ENCODE peak calls at places on chromosomes 3 and 15, in ten cellular contexts. M is heart right ventricle, F is glutamatergic neuron, K is BJ, I is neural progenitor cell, S is fibroblast of lung, G is epithelial cell of esophagus, Y is progenitor cell of endocrine pancreas, E is K562, U is uterus. Q is an unnamed sample.

GRCh38 chr3:114299421-114299820 is 5.6 kb downstream of the TIGIT start:
- DNase-seq in M (no peak), F (peak), K (no peak), I (peak), S (no peak), G (peak), Y (no peak), E (peak), U (no peak), Q (no peak)

GRCh38 chr3:16357698-16358097 is 92.7 kb downstream of the OXNAD1 start:
- DNase-seq in M (peak), F (no peak), K (no peak), I (peak), S (peak), G (no peak), Y (no peak), E (no peak), U (no peak), Q (no peak)

GRCh38 chr3:100912571-100912970 is 80.7 kb downstream of the ABI3BP start:
- DNase-seq in M (no peak), F (no peak), K (no peak), I (no peak), S (no peak), G (no peak), Y (no peak), E (no peak), U (no peak), Q (no peak)

GRCh38 chr3:57942872-57943283 is 65.3 kb upstream of the FLNB start:
- DNase-seq in M (peak), F (no peak), K (peak), I (no peak), S (no peak), G (peak), Y (no peak), E (no peak), U (no peak), Q (no peak)

GRCh38 chr3:101851833-101852232 is 2.5 kb downstream of the NFKBIZ start:
- DNase-seq in M (no peak), F (no peak), K (no peak), I (no peak), S (no peak), G (no peak), Y (no peak), E (no peak), U (no peak), Q (no peak)

GRCh38 chr15:77510066-77511044 is 89.7 kb downstream of the HMG20A start:
- DNase-seq in M (no peak), F (no peak), K (no peak), I (no peak), S (no peak), G (no peak), Y (no peak), E (no peak), U (no peak), Q (no peak)

GRCh38 chr15:91142097-91142744 is 42.2 kb downstream of the SV2B start:
- DNase-seq in M (no peak), F (no peak), K (no peak), I (peak), S (no peak), G (peak), Y (no peak), E (peak), U (no peak), Q (no peak)

GRCh38 chr15:69093127-69093526 is 67.3 kb upstream of the GLCE start:
- DNase-seq in M (peak), F (no peak), K (no peak), I (no peak), S (peak), G (no peak), Y (no peak), E (peak), U (no peak), Q (no peak)

GRCh38 chr3:106587581-106587980 is 718.8 kb upstream of the CBLB start:
- DNase-seq in M (no peak), F (no peak), K (no peak), I (no peak), S (no peak), G (peak), Y (no peak), E (no peak), U (no peak), Q (no peak)

GRCh38 chr15:86139828-86140227 is 60.2 kb downstream of the AGBL1 start:
- DNase-seq in M (no peak), F (peak), K (no peak), I (peak), S (no peak), G (no peak), Y (peak), E (peak), U (no peak), Q (no peak)

GRCh38 chr3:196868297-196868661 is 559 bp downstream of the SENP5 start:
- DNase-seq in M (peak), F (peak), K (no peak), I (peak), S (peak), G (peak), Y (peak), E (peak), U (no peak), Q (no peak)

GRCh38 chr3:100068758-100069345 is 45.4 kb downstream of the FILIP1L start:
- DNase-seq in M (peak), F (peak), K (no peak), I (peak), S (peak), G (peak), Y (peak), E (peak), U (peak), Q (peak)

GRCh38 chr3:18389108-18389733 is 35.9 kb downstream of the SATB1 start:
- DNase-seq in M (no peak), F (no peak), K (no peak), I (peak), S (no peak), G (peak), Y (no peak), E (peak), U (no peak), Q (no peak)

GRCh38 chr3:98567646-98568280 is 25.6 kb downstream of the CPOX start:
- DNase-seq in M (no peak), F (no peak), K (no peak), I (no peak), S (no peak), G (no peak), Y (no peak), E (no peak), U (no peak), Q (no peak)

GRCh38 chr15:55770261-55770660 is 27.3 kb upstream of the PRTG start:
- DNase-seq in M (no peak), F (no peak), K (peak), I (no peak), S (no peak), G (no peak), Y (no peak), E (no peak), U (no peak), Q (no peak)

GRCh38 chr15:93865610-93866009 is 365.8 kb upstream of the MCTP2 start:
- DNase-seq in M (peak), F (no peak), K (no peak), I (no peak), S (no peak), G (peak), Y (no peak), E (no peak), U (no peak), Q (no peak)

GRCh38 chr15:52281085-52282035 is 14.2 kb downstream of the MYO5C start:
- DNase-seq in M (no peak), F (no peak), K (no peak), I (no peak), S (no peak), G (no peak), Y (no peak), E (no peak), U (no peak), Q (no peak)

GRCh38 chr3:851098-851790 is 241.6 kb upstream of the CNTN6 start:
- DNase-seq in M (no peak), F (no peak), K (no peak), I (peak), S (no peak), G (peak), Y (no peak), E (no peak), U (no peak), Q (peak)

GRCh38 chr3:65342084-65342683 is 654.4 kb upstream of the ADAMTS9 start:
- DNase-seq in M (peak), F (peak), K (no peak), I (peak), S (peak), G (peak), Y (peak), E (peak), U (no peak), Q (no peak)

GRCh38 chr3:30231277-30232141 is 374.9 kb upstream of the TGFBR2 start:
- DNase-seq in M (peak), F (no peak), K (peak), I (peak), S (peak), G (no peak), Y (no peak), E (no peak), U (no peak), Q (no peak)

GRCh38 chr3:128369106-128369708 is 97.5 kb downstream of the DNAJB8 start:
- DNase-seq in M (peak), F (no peak), K (no peak), I (no peak), S (no peak), G (no peak), Y (no peak), E (no peak), U (no peak), Q (no peak)

GRCh38 chr3:55198554-55198953 is 270.7 kb upstream of the LRTM1 start:
- DNase-seq in M (no peak), F (no peak), K (peak), I (no peak), S (peak), G (no peak), Y (no peak), E (no peak), U (no peak), Q (peak)

GRCh38 chr3:129226374-129226773 is 23.0 kb upstream of the COPG1 start:
- DNase-seq in M (peak), F (no peak), K (peak), I (no peak), S (peak), G (peak), Y (no peak), E (peak), U (peak), Q (no peak)

GRCh38 chr3:55014081-55014480 is 86.2 kb upstream of the LRTM1 start:
- DNase-seq in M (no peak), F (no peak), K (no peak), I (no peak), S (peak), G (no peak), Y (no peak), E (no peak), U (no peak), Q (no peak)

GRCh38 chr3:187914231-187914630 is 169.0 kb upstream of the BCL6 start:
- DNase-seq in M (no peak), F (no peak), K (no peak), I (no peak), S (no peak), G (peak), Y (no peak), E (no peak), U (no peak), Q (no peak)

GRCh38 chr15:34732430-34732829 is 22.4 kb downstream of the GJD2 start:
- DNase-seq in M (no peak), F (no peak), K (no peak), I (no peak), S (no peak), G (peak), Y (no peak), E (no peak), U (no peak), Q (no peak)

GRCh38 chr3:4491873-4492239 is 1.3 kb upstream of the ITPR1 start:
- DNase-seq in M (no peak), F (no peak), K (no peak), I (no peak), S (no peak), G (no peak), Y (no peak), E (no peak), U (no peak), Q (no peak)

GRCh38 chr15:87267798-87268197 is 988.7 kb downstream of the NTRK3 start:
- DNase-seq in M (no peak), F (no peak), K (peak), I (no peak), S (peak), G (peak), Y (no peak), E (no peak), U (no peak), Q (peak)

GRCh38 chr3:24318668-24319287 is 175.9 kb downstream of the THRB start:
- DNase-seq in M (no peak), F (no peak), K (peak), I (no peak), S (peak), G (peak), Y (no peak), E (no peak), U (no peak), Q (no peak)

GRCh38 chr3:51933471-51934138 is 8.1 kb downstream of the RRP9 start:
- DNase-seq in M (no peak), F (no peak), K (no peak), I (no peak), S (no peak), G (no peak), Y (no peak), E (no peak), U (no peak), Q (no peak)

GRCh38 chr3:73512095-73512494 is 112.6 kb downstream of the PDZRN3 start:
- DNase-seq in M (no peak), F (no peak), K (no peak), I (no peak), S (no peak), G (no peak), Y (no peak), E (no peak), U (peak), Q (no peak)

GRCh38 chr15:85723960-85724945 is 70.5 kb downstream of the KLHL25 start:
- DNase-seq in M (no peak), F (no peak), K (no peak), I (no peak), S (no peak), G (no peak), Y (no peak), E (no peak), U (no peak), Q (no peak)

GRCh38 chr3:29977360-29977759 is 629.0 kb upstream of the TGFBR2 start:
- DNase-seq in M (no peak), F (no peak), K (no peak), I (no peak), S (peak), G (no peak), Y (no peak), E (no peak), U (no peak), Q (no peak)

GRCh38 chr15:44215594-44215993 is 20.5 kb upstream of the FRMD5 start:
- DNase-seq in M (no peak), F (no peak), K (peak), I (no peak), S (peak), G (peak), Y (no peak), E (no peak), U (no peak), Q (peak)

GRCh38 chr3:121739902-121740301 is 9.6 kb downstream of the GOLGB1 start:
- DNase-seq in M (no peak), F (no peak), K (no peak), I (no peak), S (no peak), G (no peak), Y (no peak), E (no peak), U (no peak), Q (no peak)

DNA sequence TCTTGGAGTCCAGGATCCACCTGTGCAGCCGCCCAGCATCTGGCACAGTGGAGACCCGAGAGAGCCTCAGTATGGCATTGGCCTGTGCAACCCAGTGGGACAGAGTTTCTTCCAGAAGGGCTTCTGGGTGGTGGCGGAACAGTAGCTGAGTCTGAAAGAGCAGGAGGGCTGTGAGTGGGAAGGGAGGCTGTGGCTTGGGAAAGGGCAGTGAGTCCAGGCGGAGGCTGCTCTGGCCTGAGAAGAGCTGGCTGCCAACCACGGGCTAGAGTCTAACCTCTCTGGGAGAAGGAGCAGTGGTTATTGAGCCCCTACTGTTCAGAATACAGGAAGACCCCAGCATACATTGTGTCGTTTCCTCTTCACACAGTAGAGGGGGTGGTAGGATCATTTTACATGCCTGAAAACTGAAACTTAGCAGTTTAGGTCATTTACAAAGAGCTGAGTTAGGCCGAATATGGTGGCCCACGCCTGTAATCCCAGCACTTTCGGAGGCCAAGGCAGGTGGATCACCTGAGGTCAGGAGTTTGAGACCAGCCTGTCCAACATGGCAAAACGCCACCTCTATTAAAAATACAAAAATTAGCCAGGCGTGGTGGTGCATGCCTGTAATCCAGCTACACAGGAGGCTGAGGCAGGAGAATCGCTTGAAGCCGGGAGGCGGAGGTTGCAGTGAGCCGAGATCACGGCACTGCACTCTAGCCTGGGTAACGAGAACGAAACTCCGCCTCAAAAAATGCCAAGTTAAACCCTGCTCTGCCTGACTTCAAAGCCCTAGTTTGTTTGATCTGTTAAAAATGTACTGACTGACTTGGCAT is 3.2 kb downstream of the AEN start:
- DNase-seq in M (peak), F (no peak), K (no peak), I (peak), S (peak), G (no peak), Y (no peak), E (no peak), U (no peak), Q (no peak)
- TF ChIP-seq CTCF in M (peak), F (peak), K (peak), I (peak), S (peak), G (peak), Y (peak), E (peak), U (peak), Q (peak)

DNA sequence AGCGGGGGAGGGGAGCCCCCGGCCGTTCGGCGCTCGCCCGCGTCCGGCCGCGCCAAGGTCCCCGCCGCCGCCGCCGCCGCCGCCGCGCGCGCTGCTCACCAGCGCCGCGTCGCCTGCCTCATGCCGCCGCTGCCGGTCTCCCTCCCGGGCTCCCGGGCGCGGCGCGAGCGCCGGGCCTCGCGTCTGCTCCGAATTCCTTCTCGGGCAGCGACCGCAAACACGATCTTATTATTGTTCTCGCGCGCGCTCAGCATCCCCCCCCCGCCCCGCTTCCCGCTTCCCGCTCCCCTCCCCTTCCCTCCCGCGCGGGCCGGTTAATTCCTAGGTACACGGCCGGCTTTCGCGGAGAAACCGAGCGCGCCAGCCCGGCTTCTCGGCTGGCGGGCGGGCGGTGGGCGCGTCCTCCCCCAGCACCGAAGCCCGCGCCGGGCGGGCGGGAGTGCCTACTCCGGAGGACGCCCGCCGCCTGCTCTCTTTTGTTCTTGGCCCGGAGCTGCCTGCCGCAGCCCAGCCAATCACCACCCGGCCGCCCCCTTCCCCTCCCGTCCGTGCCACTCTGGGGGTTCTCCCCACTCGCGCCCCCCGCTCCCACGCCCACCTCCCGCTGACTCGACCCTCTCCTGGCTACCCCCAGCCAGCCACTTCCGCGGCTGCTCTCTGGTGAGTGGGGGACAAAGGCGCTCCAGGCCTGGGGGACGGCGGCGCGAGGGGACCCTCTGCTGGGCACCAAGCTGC is at the start of gene HDGFL3:
- DNase-seq in M (peak), F (peak), K (no peak), I (peak), S (peak), G (peak), Y (peak), E (peak), U (peak), Q (no peak)
- TF ChIP-seq CTCF in M (no peak), F (no peak), K (no peak), I (no peak), S (no peak), G (no peak), Y (peak), E (no peak), U (no peak), Q (peak)

GRCh38 chr3:134978658-134979057 is 183.6 kb downstream of the EPHB1 start:
- DNase-seq in M (no peak), F (no peak), K (no peak), I (no peak), S (no peak), G (no peak), Y (no peak), E (no peak), U (no peak), Q (no peak)

GRCh38 chr3:134971359-134971758 is 176.3 kb downstream of the EPHB1 start:
- DNase-seq in M (no peak), F (no peak), K (no peak), I (peak), S (no peak), G (no peak), Y (no peak), E (no peak), U (no peak), Q (no peak)

GRCh38 chr3:134974621-134975020 is 179.6 kb downstream of the EPHB1 start:
- DNase-seq in M (no peak), F (no peak), K (no peak), I (no peak), S (no peak), G (no peak), Y (no peak), E (no peak), U (no peak), Q (no peak)

GRCh38 chr3:134972836-134973455 is 177.9 kb downstream of the EPHB1 start:
- DNase-seq in M (no peak), F (no peak), K (no peak), I (no peak), S (no peak), G (no peak), Y (no peak), E (no peak), U (no peak), Q (no peak)

GRCh38 chr3:134976948-134977347 is 181.9 kb downstream of the EPHB1 start:
- DNase-seq in M (no peak), F (no peak), K (no peak), I (no peak), S (no peak), G (no peak), Y (no peak), E (no peak), U (no peak), Q (no peak)
- TF ChIP-seq CTCF in M (no peak), F (no peak), K (no peak), I (peak), S (no peak), G (no peak), Y (no peak), E (no peak), U (no peak), Q (peak)

GRCh38 chr3:189146842-189147241 is 24.9 kb upstream of the TPRG1 start:
- DNase-seq in M (no peak), F (no peak), K (no peak), I (no peak), S (no peak), G (no peak), Y (no peak), E (no peak), U (no peak), Q (no peak)

GRCh38 chr3:189142527-189142926 is 29.2 kb upstream of the TPRG1 start:
- DNase-seq in M (no peak), F (no peak), K (no peak), I (no peak), S (no peak), G (peak), Y (no peak), E (no peak), U (no peak), Q (no peak)

GRCh38 chr3:189148090-189148507 is 23.7 kb upstream of the TPRG1 start:
- DNase-seq in M (peak), F (peak), K (peak), I (peak), S (peak), G (peak), Y (peak), E (peak), U (peak), Q (no peak)

GRCh38 chr3:189143321-189143720 is 28.4 kb upstream of the TPRG1 start:
- DNase-seq in M (no peak), F (no peak), K (no peak), I (no peak), S (peak), G (no peak), Y (no peak), E (no peak), U (no peak), Q (no peak)

GRCh38 chr3:189144645-189145044 is 27.1 kb upstream of the TPRG1 start:
- DNase-seq in M (no peak), F (no peak), K (no peak), I (no peak), S (no peak), G (peak), Y (no peak), E (no peak), U (no peak), Q (no peak)
- TF ChIP-seq CTCF in M (peak), F (no peak), K (no peak), I (no peak), S (no peak), G (peak), Y (no peak), E (no peak), U (peak), Q (peak)